ENCODE peak calls at places on chromosomes 2 and 18, in six cellular contexts. A is suprapubic skin, G is spleen, J is A549, D is OCI-LY7, N is retinal pigment epithelial cell. O is an unnamed sample.

GRCh38 chr2:73961823-73962615 is 22.7 kb upstream of the TET3 start:
- DNase-seq in A (no peak), N (no peak), D (no peak), J (no peak), G (no peak), O (no peak)

GRCh38 chr2:97704989-97705388 is 8.4 kb upstream of the ZAP70 start:
- DNase-seq in J (no peak), N (no peak), D (no peak), A (no peak), G (no peak), O (no peak)

GRCh38 chr18:45106331-45106774 is 425.7 kb downstream of the SETBP1 start:
- DNase-seq in J (no peak), D (peak), G (no peak), N (no peak), A (no peak), O (no peak)

GRCh38 chr2:237149425-237149824 is 63.7 kb downstream of the COPS8 start:
- DNase-seq in A (no peak), D (no peak), N (no peak), J (no peak), G (no peak), O (no peak)

GRCh38 chr2:135985826-135986393 is 484 bp upstream of the DARS1 start:
- DNase-seq in J (no peak), A (no peak), G (no peak), N (no peak), D (peak), O (no peak)

GRCh38 chr18:22703883-22704626 is 229.1 kb upstream of the RBBP8 start:
- DNase-seq in N (no peak), J (peak), D (peak), A (no peak), G (no peak), O (no peak)

GRCh38 chr2:164542584-164543021 is 78.7 kb downstream of the GRB14 start:
- DNase-seq in N (peak), G (no peak), J (peak), D (no peak), A (no peak), O (no peak)

GRCh38 chr2:45963816-45964215 is 312.3 kb downstream of the PRKCE start:
- DNase-seq in A (no peak), G (no peak), D (no peak), N (no peak), J (peak), O (no peak)

GRCh38 chr18:54532222-54532621 is 58.8 kb upstream of the DYNAP start:
- DNase-seq in A (no peak), G (no peak), D (peak), N (no peak), J (no peak), O (no peak)

GRCh38 chr18:49168970-49169619 is 218.3 kb upstream of the SMAD7 start:
- DNase-seq in A (no peak), N (no peak), D (peak), J (no peak), G (no peak), O (no peak)

GRCh38 chr2:134460583-134460998 is 206.7 kb downstream of the MGAT5 start:
- DNase-seq in G (peak), D (peak), A (peak), J (peak), N (peak), O (no peak)

GRCh38 chr2:158893057-158893456 is 75.4 kb upstream of the TANC1 start:
- DNase-seq in J (no peak), A (no peak), D (no peak), N (no peak), G (no peak), O (no peak)

GRCh38 chr2:163210430-163210918 is 371.9 kb upstream of the KCNH7 start:
- DNase-seq in G (no peak), J (peak), A (no peak), N (no peak), D (no peak), O (peak)

GRCh38 chr2:15823459-15824396 is 116.6 kb upstream of the MYCN start:
- DNase-seq in J (no peak), G (no peak), A (no peak), N (no peak), D (no peak), O (no peak)

GRCh38 chr2:15827001-15827400 is 113.3 kb upstream of the MYCN start:
- DNase-seq in G (no peak), A (no peak), J (no peak), N (no peak), D (no peak), O (no peak)

GRCh38 chr2:15825276-15826060 is 114.9 kb upstream of the MYCN start:
- DNase-seq in G (no peak), J (no peak), N (no peak), A (no peak), D (no peak), O (no peak)

GRCh38 chr2:15828576-15828975 is 111.8 kb upstream of the MYCN start:
- DNase-seq in J (no peak), N (no peak), G (no peak), A (no peak), D (no peak), O (no peak)

GRCh38 chr2:15826273-15826717 is 114.1 kb upstream of the MYCN start:
- DNase-seq in J (no peak), D (no peak), N (no peak), A (no peak), G (no peak), O (no peak)
- H3K4me3 ChIP-seq in J (no peak), D (no peak), N (no peak), A (no peak), G (no peak), O (no peak)

GRCh38 chr2:223251656-223252229 is 199.8 kb downstream of the KCNE4 start:
- DNase-seq in D (no peak), J (no peak), N (no peak), A (no peak), G (no peak), O (no peak)

GRCh38 chr2:223243233-223243632 is 191.2 kb downstream of the KCNE4 start:
- DNase-seq in N (no peak), A (no peak), D (no peak), J (no peak), G (no peak), O (no peak)

DNA sequence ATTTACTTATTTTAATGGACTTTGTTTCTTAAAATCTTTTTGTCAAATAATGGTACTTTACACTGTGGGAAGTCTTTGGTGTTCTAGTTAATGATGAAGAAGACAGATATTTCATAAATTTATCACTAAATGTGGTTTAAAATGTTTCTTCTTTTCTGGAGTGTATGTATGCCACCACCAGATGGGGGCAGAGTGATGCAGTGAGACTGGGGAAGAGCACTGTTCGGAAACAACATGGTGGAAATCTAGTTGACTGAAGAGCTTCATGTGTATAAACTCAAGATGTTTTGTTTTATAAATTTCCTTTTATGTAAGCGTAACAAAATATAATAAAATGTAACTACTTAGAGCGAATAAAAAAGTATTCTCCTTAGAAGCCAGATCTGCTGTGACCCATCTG is 195.1 kb downstream of the KCNE4 start:
- DNase-seq in G (no peak), N (no peak), J (peak), A (no peak), D (peak), O (no peak)
- TF ChIP-seq CTCF in G (no peak), N (peak), J (peak), A (no peak), D (peak), O (peak)

DNA sequence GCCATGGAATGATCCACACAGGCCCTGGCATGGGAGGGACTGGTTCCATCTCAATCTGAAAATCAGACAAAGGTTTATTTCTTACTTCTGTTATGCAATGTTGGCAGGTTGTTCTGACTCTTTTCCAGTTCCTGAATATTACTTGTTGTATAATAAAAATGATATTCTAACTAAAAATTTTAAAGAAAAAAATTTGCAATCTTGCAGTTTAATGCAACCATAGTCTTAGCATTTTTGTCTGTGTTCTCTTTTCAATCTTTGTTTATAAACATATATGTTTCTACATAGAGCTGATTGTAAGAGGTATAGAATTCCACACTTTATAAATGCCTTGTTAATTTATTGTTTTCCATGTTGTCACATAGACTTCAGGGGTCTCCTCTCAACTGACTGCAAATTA is 143.4 kb downstream of the RPIA start:
- DNase-seq in J (no peak), N (no peak), D (peak), A (no peak), G (no peak), O (no peak)
- H3K4me3 ChIP-seq in J (no peak), N (no peak), D (peak), A (no peak), G (no peak), O (no peak)

DNA sequence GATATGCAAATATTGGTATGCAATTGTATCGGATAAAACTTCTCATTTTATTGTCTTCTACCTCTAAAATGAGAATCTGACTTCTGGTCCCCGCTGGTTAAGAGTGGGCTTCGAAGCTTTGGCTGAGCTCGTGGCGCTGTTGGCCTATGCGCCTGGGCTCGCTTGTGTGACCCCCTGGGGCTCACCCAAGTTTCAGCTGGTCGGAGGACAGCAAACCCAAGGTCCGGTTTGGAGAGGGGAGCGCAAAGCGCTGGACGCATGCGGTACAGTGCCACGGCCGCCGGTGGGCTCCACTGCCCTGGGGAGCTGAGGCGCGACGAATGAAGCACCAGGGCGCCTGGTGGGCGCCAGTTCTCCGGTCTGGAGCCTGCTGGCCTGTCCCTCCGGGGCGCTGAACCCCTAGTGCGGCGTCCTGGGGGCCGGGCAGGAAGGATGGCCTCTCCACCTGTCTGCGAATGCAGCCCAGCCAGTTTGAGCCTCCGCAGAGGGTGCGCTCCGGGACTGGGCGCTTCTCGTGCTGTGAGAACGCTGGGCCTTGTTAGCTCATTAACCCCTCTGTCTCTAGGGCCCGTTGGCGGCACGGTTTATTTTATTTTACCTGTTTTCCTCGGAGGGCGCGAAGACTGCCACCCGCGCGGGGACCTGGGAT is 10.3 kb downstream of the MEIS1 start:
- DNase-seq in J (no peak), G (no peak), A (no peak), N (no peak), D (no peak), O (no peak)
- TF ChIP-seq CTCF in J (no peak), G (peak), A (no peak), N (no peak), D (no peak), O (peak)

DNA sequence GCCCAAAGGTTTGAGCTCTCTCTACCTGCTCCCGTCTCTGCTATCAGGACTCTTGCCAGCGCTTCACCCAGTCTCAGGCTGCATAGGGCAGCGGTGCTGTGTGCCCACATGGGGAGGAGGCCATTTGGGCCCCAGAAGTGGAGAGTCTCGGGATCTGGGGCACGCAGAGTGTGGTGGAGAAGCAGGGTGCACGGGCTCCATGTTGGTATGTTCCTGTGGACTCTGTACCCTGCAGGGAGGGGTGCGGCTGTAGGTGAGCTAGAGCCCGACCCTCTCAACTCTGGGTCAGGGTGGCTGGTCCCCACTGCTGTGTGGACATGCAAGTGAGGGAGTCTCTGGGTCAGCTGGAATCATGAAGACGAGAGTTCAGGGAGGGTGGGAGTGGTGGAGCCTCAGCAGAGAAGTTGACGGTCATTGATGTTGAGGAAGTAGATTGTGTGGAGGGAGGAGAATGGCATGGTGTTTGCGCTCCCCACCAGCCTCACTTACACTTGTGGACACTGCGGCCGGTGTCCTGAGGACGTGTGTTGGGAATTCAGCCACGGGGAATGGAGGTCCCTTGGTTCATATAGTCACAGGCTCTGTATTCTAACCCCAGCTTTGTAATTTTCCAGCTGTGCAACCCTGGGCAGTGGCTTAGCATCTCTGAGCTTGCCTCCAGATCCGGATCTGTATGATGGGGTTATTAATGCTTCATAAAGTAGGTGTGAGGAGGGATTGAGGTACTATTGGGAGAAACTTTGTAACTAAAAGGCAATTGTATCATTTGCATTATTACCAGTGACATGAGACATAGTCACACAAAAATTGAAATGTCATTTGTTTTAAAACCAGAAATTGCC is 829 bp upstream of the PSD4 start:
- DNase-seq in J (no peak), D (no peak), A (peak), N (no peak), G (peak), O (no peak)
- H3K4me3 ChIP-seq in J (no peak), D (peak), A (no peak), N (no peak), G (no peak), O (no peak)

GRCh38 chr2:189115126-189115525 is 64.4 kb downstream of the COL5A2 start:
- DNase-seq in D (no peak), J (no peak), A (no peak), G (no peak), N (no peak), O (no peak)
- TF ChIP-seq CTCF in D (peak), J (peak), A (no peak), G (no peak), N (no peak), O (peak)

GRCh38 chr2:22787745-22788144 is 597.2 kb upstream of the KLHL29 start:
- DNase-seq in G (no peak), J (no peak), D (no peak), N (no peak), A (no peak), O (no peak)

GRCh38 chr2:22788749-22789148 is 596.2 kb upstream of the KLHL29 start:
- DNase-seq in N (no peak), A (no peak), D (no peak), J (no peak), G (no peak), O (no peak)

GRCh38 chr2:22784586-22784985 is 600.4 kb upstream of the KLHL29 start:
- DNase-seq in D (no peak), J (no peak), N (no peak), A (no peak), G (no peak), O (no peak)
- H3K4me3 ChIP-seq in D (no peak), J (no peak), N (no peak), A (no peak), G (no peak), O (no peak)

DNA sequence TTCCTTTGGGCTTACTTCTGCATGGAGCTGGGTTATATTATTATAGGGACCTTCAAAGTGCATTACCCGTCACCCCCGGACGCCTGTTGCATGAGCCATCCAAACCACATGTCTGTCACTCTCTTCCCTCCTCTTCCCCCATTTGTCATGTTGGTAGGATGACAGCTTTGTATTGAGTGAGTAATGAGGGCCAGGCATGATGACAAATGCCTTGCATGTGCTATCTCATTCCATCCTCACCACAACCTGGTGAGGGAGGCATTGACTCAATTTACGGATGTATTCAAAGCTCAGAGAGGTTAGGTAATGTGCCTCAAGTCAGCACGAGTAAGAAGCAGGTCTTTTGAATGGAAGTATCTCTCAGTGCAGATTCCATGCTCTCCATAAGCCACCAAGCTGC is 510.5 kb upstream of the TNP1 start:
- DNase-seq in D (no peak), A (no peak), J (peak), N (no peak), G (no peak), O (peak)
- TF ChIP-seq CTCF in D (no peak), A (no peak), J (no peak), N (no peak), G (no peak), O (peak)